ENCODE peak calls at places on chromosomes 13 and 19, in ten cellular contexts. O is NCI-H1092; S is NCI-H1105; A is GM04503; Z is HTR-8/SVneo; C is endothelial cell; X is stimulated activated CD4-positive, alpha-beta T cell treated with anti-CD3 and anti-CD28 coated beads, Interleukin-12 subunit alpha, Interleukin-12 subunit beta, amount 100 ng/mL, for 24 hours; Q is CD8-positive, alpha-beta memory T cell; U is fibroblast of the aortic adventitia; R is Peyer's patch. W is an unnamed sample.

GRCh38 chr13:102686024-102686423 is 8.8 kb downstream of the METTL21C start:
- DNase-seq in O (no peak), S (no peak), A (no peak), Z (no peak), C (no peak), X (no peak), Q (no peak), U (no peak), R (no peak), W (no peak)

GRCh38 chr13:44934724-44935123 is 54.5 kb downstream of the NUFIP1 start:
- DNase-seq in O (no peak), S (no peak), A (no peak), Z (no peak), C (no peak), X (no peak), Q (no peak), U (peak), R (no peak), W (no peak)

GRCh38 chr19:918481-919156 is 1.5 kb downstream of the KISS1R start:
- DNase-seq in O (no peak), S (peak), A (no peak), Z (no peak), C (no peak), X (no peak), Q (peak), U (no peak), R (peak), W (no peak)

GRCh38 chr13:26621731-26622401 is 64.4 kb downstream of the WASF3 start:
- DNase-seq in O (no peak), S (no peak), A (no peak), Z (no peak), C (no peak), X (no peak), Q (no peak), U (no peak), R (no peak), W (no peak)

GRCh38 chr13:34162545-34162936 is 344.6 kb downstream of the RFC3 start:
- DNase-seq in O (no peak), S (no peak), A (peak), Z (no peak), C (no peak), X (no peak), Q (no peak), U (peak), R (no peak), W (no peak)

GRCh38 chr19:38142176-38143035 is 81.6 kb downstream of the DPF1 start:
- DNase-seq in O (peak), S (peak), A (no peak), Z (peak), C (peak), X (peak), Q (peak), U (peak), R (peak), W (peak)

GRCh38 chr19:46932346-46932745 is 71.5 kb downstream of the ARHGAP35 start:
- DNase-seq in O (no peak), S (no peak), A (no peak), Z (no peak), C (no peak), X (no peak), Q (no peak), U (peak), R (no peak), W (no peak)

GRCh38 chr19:48715681-48716171 is 3.8 kb downstream of the MAMSTR start:
- DNase-seq in O (no peak), S (no peak), A (no peak), Z (no peak), C (no peak), X (no peak), Q (no peak), U (peak), R (no peak), W (no peak)

GRCh38 chr13:35225582-35225981 is 250.9 kb downstream of the MAB21L1 start:
- DNase-seq in O (no peak), S (no peak), A (no peak), Z (no peak), C (no peak), X (no peak), Q (no peak), U (no peak), R (no peak), W (no peak)

GRCh38 chr13:31742102-31742695 is 2.9 kb downstream of the RXFP2 start:
- DNase-seq in O (peak), S (peak), A (no peak), Z (peak), C (peak), X (peak), Q (peak), U (peak), R (peak), W (no peak)

GRCh38 chr19:55199620-55200204 is 9.6 kb downstream of the PTPRH start:
- DNase-seq in O (no peak), S (no peak), A (no peak), Z (no peak), C (no peak), X (no peak), Q (no peak), U (no peak), R (no peak), W (no peak)

GRCh38 chr19:48596679-48597465 is 9.7 kb upstream of the SPACA4 start:
- DNase-seq in O (no peak), S (no peak), A (no peak), Z (no peak), C (no peak), X (no peak), Q (peak), U (no peak), R (peak), W (no peak)

GRCh38 chr13:99313473-99313872 is 6.3 kb upstream of the GPR183 start:
- DNase-seq in O (no peak), S (no peak), A (no peak), Z (no peak), C (peak), X (no peak), Q (no peak), U (no peak), R (no peak), W (no peak)

GRCh38 chr19:44759083-44759804 is 10.7 kb downstream of the BCL3 start:
- DNase-seq in O (no peak), S (no peak), A (no peak), Z (no peak), C (no peak), X (no peak), Q (peak), U (no peak), R (no peak), W (no peak)

GRCh38 chr19:6528544-6529121 is 2.2 kb upstream of the TNFSF9 start:
- DNase-seq in O (no peak), S (no peak), A (no peak), Z (no peak), C (no peak), X (no peak), Q (no peak), U (peak), R (peak), W (no peak)

GRCh38 chr13:31172001-31172400 is 10.3 kb upstream of the HSPH1 start:
- DNase-seq in O (no peak), S (no peak), A (no peak), Z (no peak), C (no peak), X (no peak), Q (no peak), U (peak), R (no peak), W (no peak)

GRCh38 chr19:47019431-47020041 is at the start of gene NPAS1:
- DNase-seq in O (no peak), S (no peak), A (no peak), Z (no peak), C (peak), X (no peak), Q (no peak), U (no peak), R (no peak), W (no peak)

GRCh38 chr13:79671420-79671819 is 190.5 kb downstream of the NDFIP2 start:
- DNase-seq in O (no peak), S (no peak), A (no peak), Z (no peak), C (no peak), X (no peak), Q (no peak), U (no peak), R (no peak), W (no peak)

GRCh38 chr19:57106646-57107235 is 13.0 kb upstream of the USP29 start:
- DNase-seq in O (no peak), S (no peak), A (no peak), Z (no peak), C (no peak), X (no peak), Q (no peak), U (no peak), R (no peak), W (no peak)

GRCh38 chr13:113622791-113623490 is 35.1 kb downstream of the ATP4B start:
- DNase-seq in O (no peak), S (no peak), A (no peak), Z (no peak), C (no peak), X (no peak), Q (peak), U (no peak), R (no peak), W (no peak)